ENCODE peak calls at places on chromosome 11, in four cellular contexts. M is PC-3, A is vagina, F is tibial artery. Q is an unnamed sample.

GRCh38 chr11:96738311-96738710 is 348.5 kb downstream of the JRKL start:
- DNase-seq in M (no peak), A (no peak), F (no peak), Q (no peak)

GRCh38 chr11:6968816-6969215 is 42.6 kb downstream of the ZNF215 start:
- DNase-seq in M (peak), A (no peak), F (no peak), Q (peak)

GRCh38 chr11:20638074-20638473 is 31.3 kb upstream of the NELL1 start:
- DNase-seq in M (no peak), A (no peak), F (no peak), Q (no peak)

GRCh38 chr11:47430524-47430923 is 4.3 kb upstream of the PSMC3 start:
- DNase-seq in M (no peak), A (no peak), F (no peak), Q (no peak)

GRCh38 chr11:108647387-108647700 is 17.5 kb upstream of the DDX10 start:
- DNase-seq in M (no peak), A (no peak), F (no peak), Q (no peak)

GRCh38 chr11:789951-790350 is at the start of gene CEND1:
- DNase-seq in M (no peak), A (no peak), F (no peak), Q (no peak)

GRCh38 chr11:112744041-112744440 is 217.2 kb upstream of the NCAM1 start:
- DNase-seq in M (no peak), A (no peak), F (no peak), Q (no peak)

GRCh38 chr11:11577246-11577855 is 44.5 kb downstream of the GALNT18 start:
- DNase-seq in M (peak), A (peak), F (no peak), Q (no peak)

GRCh38 chr11:104073950-104074349 is 37.5 kb downstream of the DDI1 start:
- DNase-seq in M (peak), A (no peak), F (no peak), Q (peak)

GRCh38 chr11:71986131-71986530 is 12.6 kb upstream of the IL18BP start:
- DNase-seq in M (no peak), A (no peak), F (no peak), Q (no peak)

GRCh38 chr11:81959341-81959740 is 774.3 kb downstream of the FAM181B start:
- DNase-seq in M (no peak), A (no peak), F (no peak), Q (no peak)

GRCh38 chr11:72766152-72766902 is 14.1 kb upstream of the ARAP1 start:
- DNase-seq in M (no peak), A (no peak), F (no peak), Q (no peak)

GRCh38 chr11:116962108-116962507 is 124.7 kb upstream of the APOA1 start:
- DNase-seq in M (no peak), A (no peak), F (no peak), Q (no peak)

GRCh38 chr11:93857413-93858185 is 7.2 kb upstream of the VSTM5 start:
- DNase-seq in M (peak), A (no peak), F (no peak), Q (no peak)

GRCh38 chr11:131108780-131109179 is 192.5 kb upstream of the SNX19 start:
- DNase-seq in M (peak), A (no peak), F (no peak), Q (no peak)

GRCh38 chr11:92707173-92707619 is 262.3 kb upstream of the MTNR1B start:
- DNase-seq in M (no peak), A (no peak), F (no peak), Q (peak)

GRCh38 chr11:6693342-6694228 is 10.4 kb upstream of the MRPL17 start:
- DNase-seq in M (peak), A (no peak), F (peak), Q (peak)

GRCh38 chr11:66328307-66329144 is 7.7 kb downstream of the RIN1 start:
- DNase-seq in M (peak), A (no peak), F (peak), Q (peak)

GRCh38 chr11:57680552-57680874 is 12.6 kb downstream of the ZDHHC5 start:
- DNase-seq in M (peak), A (no peak), F (no peak), Q (peak)

GRCh38 chr11:61885166-61885778 is 6.1 kb downstream of the FADS3 start:
- DNase-seq in M (no peak), A (no peak), F (no peak), Q (no peak)

GRCh38 chr11:68327586-68328370 is 15.4 kb downstream of the LRP5 start:
- DNase-seq in M (no peak), A (no peak), F (no peak), Q (no peak)

GRCh38 chr11:68326334-68327215 is 14.2 kb downstream of the LRP5 start:
- DNase-seq in M (no peak), A (no peak), F (no peak), Q (no peak)

GRCh38 chr11:68329993-68330699 is 17.8 kb downstream of the LRP5 start:
- DNase-seq in M (no peak), A (no peak), F (no peak), Q (no peak)

GRCh38 chr11:68329496-68329895 is 17.1 kb downstream of the LRP5 start:
- DNase-seq in M (no peak), A (no peak), F (no peak), Q (no peak)

GRCh38 chr11:68328374-68329091 is 16.1 kb downstream of the LRP5 start:
- DNase-seq in M (no peak), A (no peak), F (no peak), Q (peak)
- H3K4me3 ChIP-seq in M (no peak), A (no peak), F (no peak), Q (no peak)

DNA sequence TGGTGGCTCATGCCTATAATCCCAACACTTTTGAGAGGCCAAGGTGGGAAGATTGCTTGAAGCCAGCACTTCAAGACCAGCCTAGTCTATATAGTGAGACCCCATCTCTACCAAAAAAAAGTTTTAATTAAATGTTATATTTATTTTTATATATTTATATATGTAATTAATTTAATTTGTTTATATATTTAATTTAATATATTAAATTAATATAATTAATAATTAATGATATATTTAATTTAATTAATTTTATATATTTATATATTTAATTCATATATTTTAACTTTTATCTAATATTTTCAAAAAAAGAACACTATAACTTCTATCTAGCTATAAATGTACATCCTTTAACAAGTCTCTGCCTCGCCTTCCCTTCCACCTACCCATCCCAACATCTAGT is 104.8 kb downstream of the PAX6 start:
- DNase-seq in M (no peak), A (no peak), F (no peak), Q (no peak)
- H3K4me3 ChIP-seq in M (no peak), A (no peak), F (no peak), Q (no peak)

DNA sequence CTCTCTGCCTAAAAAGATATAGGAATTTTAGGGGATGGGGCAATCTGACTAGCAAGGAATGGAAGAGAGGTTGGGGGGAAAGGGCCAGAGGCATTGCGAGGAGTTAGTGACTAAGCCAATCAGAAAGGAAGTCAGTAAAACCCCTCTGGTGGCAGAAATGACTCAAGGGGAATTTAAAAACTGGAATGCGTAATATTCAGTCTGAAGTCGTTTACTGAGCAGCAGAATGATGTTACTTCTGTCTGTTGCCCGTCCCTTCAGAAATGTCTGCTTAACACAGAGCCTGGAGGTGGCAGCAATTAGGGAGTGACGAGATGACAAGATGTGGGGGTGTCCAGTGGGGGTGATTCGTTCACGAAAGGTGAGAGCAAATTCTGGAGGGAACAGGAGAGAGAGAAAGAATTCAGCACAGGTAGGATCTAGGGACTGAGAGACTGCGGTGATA is 107.7 kb upstream of the CLMP start:
- DNase-seq in M (peak), A (no peak), F (no peak), Q (peak)
- H3K4me3 ChIP-seq in M (no peak), A (no peak), F (no peak), Q (no peak)

DNA sequence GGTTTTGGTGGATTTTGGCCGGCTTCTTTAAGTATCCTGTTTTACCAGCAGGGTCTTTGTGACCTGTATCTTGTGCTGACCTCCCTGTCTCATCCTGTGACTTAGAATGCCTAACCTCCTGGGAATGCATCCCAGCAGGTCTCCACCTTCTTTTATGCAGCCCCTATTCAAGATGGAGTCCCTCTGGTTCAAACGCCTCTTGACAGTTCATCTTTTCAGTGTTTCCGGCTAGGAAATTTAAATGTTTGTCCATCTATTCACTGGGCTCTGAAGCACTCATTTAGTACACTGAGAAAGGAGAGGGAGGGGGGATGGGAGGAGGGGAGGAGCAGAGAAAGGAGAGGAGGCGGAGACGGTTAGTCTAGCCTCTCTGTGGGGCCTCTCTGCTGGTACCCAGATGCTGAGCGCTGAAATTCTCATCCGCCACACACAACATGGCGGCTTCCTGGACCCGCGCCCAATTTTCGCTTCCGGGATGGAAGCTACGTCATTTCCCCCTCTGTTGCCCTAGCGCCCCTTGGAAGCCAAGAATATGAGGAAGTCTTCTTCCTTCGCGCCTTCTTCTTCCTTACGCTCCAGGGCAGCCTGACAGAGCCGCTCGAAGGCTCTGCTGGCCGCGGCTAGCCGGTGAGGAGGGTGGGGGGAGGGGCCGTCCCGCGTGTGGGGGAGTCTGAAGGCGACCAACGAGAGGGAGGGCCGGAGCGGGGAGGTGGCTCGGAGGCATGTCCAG is 69.0 kb upstream of the SYT13 start:
- DNase-seq in M (no peak), A (no peak), F (peak), Q (peak)
- H3K4me3 ChIP-seq in M (no peak), A (peak), F (peak), Q (peak)